ENCODE peak calls at places on chromosomes 7 and 10, in four cellular contexts. W is K562, H is GM12878, S is HepG2. X is an unnamed sample.

GRCh38 chr7:149598721-149599308 is 101.2 kb upstream of the ZNF746 start:
- DNase-seq in W (peak), H (no peak), S (peak), X (peak)

GRCh38 chr7:123770378-123770777 is 21.6 kb upstream of the WASL start:
- DNase-seq in W (no peak), H (no peak), S (peak), X (no peak)

GRCh38 chr10:97517778-97518561 is 19.2 kb downstream of the UBTD1 start:
- DNase-seq in W (no peak), H (no peak), S (no peak), X (no peak)

GRCh38 chr10:43427166-43427825 is 9.6 kb upstream of the ZNF487 start:
- DNase-seq in W (no peak), H (no peak), S (no peak), X (no peak)

GRCh38 chr7:115008465-115009114 is 86.7 kb downstream of the MDFIC start:
- DNase-seq in W (no peak), H (no peak), S (no peak), X (no peak)

GRCh38 chr10:124149681-124150080 is 56.3 kb upstream of the CHST15 start:
- DNase-seq in W (no peak), H (peak), S (no peak), X (no peak)

GRCh38 chr10:81600185-81600584 is 274.8 kb upstream of the NRG3 start:
- DNase-seq in W (no peak), H (no peak), S (no peak), X (no peak)

GRCh38 chr7:140539466-140539865 is 60.2 kb upstream of the MKRN1 start:
- DNase-seq in W (no peak), H (no peak), S (no peak), X (no peak)

GRCh38 chr10:60871215-60871614 is 72.8 kb downstream of the RHOBTB1 start:
- DNase-seq in W (no peak), H (no peak), S (no peak), X (no peak)

GRCh38 chr7:112420236-112420945 is 29.9 kb upstream of the IFRD1 start:
- DNase-seq in W (no peak), H (no peak), S (peak), X (no peak)

GRCh38 chr7:116101709-116102108 is 71.1 kb upstream of the TFEC start:
- DNase-seq in W (no peak), H (no peak), S (no peak), X (no peak)

GRCh38 chr10:46247808-46248569 is 38.8 kb upstream of the ANTXRL start:
- DNase-seq in W (peak), H (no peak), S (no peak), X (no peak)

GRCh38 chr10:124657806-124658205 is 86.4 kb downstream of the FAM53B start:
- DNase-seq in W (no peak), H (peak), S (no peak), X (no peak)

GRCh38 chr7:157702311-157703023 is 365.7 kb downstream of the DNAJB6 start:
- DNase-seq in W (no peak), H (no peak), S (no peak), X (no peak)

GRCh38 chr10:44173558-44173894 is 211.4 kb downstream of the CXCL12 start:
- DNase-seq in W (no peak), H (no peak), S (no peak), X (no peak)

GRCh38 chr7:133064082-133064825 is 17.6 kb downstream of the CHCHD3 start:
- DNase-seq in W (no peak), H (no peak), S (no peak), X (no peak)

GRCh38 chr10:79060641-79061255 is 8.0 kb upstream of the ZMIZ1 start:
- DNase-seq in W (no peak), H (no peak), S (no peak), X (no peak)

GRCh38 chr10:122344741-122345258 is 29.7 kb upstream of the PLEKHA1 start:
- DNase-seq in W (no peak), H (no peak), S (peak), X (no peak)

GRCh38 chr7:17142831-17143541 is 155.5 kb upstream of the AHR start:
- DNase-seq in W (no peak), H (no peak), S (peak), X (no peak)

GRCh38 chr10:70227548-70228320 is 5.5 kb downstream of the PPA1 start:
- DNase-seq in W (no peak), H (no peak), S (peak), X (no peak)
- TF ChIP-seq FOXK2 in W (no peak), H (no peak), S (no peak), X (no peak)

GRCh38 chr7:144786079-144786478 is 49.8 kb downstream of the TPK1 start:
- DNase-seq in W (no peak), H (no peak), S (no peak), X (no peak)

GRCh38 chr7:144785491-144785890 is 50.4 kb downstream of the TPK1 start:
- DNase-seq in W (no peak), H (no peak), S (no peak), X (no peak)

GRCh38 chr7:144784943-144785342 is 50.9 kb downstream of the TPK1 start:
- DNase-seq in W (no peak), H (no peak), S (no peak), X (no peak)

GRCh38 chr7:144787127-144787526 is 48.7 kb downstream of the TPK1 start:
- DNase-seq in W (no peak), H (no peak), S (no peak), X (no peak)

DNA sequence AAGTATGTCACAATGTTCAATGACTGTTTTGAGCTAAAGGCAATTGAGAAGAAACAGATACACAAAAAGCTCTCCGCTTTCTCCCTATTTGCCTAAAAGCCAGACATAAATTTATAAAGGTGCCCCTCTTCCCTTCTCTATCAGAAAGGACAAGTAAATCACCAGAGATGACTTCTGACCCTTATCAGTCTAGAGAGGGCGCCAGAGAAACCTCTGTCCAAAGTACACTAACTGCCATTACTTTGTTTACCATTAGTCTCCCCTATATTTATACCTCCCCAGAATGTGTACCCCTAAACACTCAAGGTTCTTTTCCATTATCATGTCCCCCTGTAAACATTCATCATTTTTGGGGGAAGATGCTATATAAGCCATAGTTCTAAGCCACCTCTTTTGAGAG is 49.3 kb downstream of the TPK1 start:
- DNase-seq in W (peak), H (no peak), S (no peak), X (no peak)
- TF ChIP-seq TARDBP in W (no peak), H (no peak), S (no peak), X (no peak)

GRCh38 chr7:27211084-27211446 is 11.2 kb upstream of the HOXA13 start:
- DNase-seq in W (no peak), H (no peak), S (no peak), X (no peak)
- TF ChIP-seq FOXK2 in W (no peak), H (no peak), S (no peak), X (no peak)

DNA sequence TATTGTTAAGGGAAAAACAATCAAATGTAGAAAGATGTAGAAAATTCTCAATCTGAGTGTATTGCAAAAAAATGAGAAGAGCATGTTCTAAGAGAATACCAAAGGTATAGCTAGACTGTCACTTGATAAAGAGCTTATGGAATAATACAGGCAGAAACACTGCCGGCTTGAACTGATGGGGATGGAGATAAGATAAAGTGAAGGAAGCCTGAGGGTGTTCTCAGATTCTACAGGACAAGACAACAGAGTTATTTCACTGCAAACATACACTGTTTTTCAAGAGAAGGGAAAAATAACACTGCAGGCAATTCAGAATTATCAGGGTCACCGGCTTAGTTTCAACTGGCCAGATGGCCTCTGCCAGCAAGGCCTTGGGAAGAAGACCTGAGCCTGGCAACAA is 80.0 kb downstream of the ZNF716 start:
- DNase-seq in W (no peak), H (no peak), S (no peak), X (no peak)
- TF ChIP-seq TARDBP in W (no peak), H (no peak), S (no peak), X (no peak)

GRCh38 chr10:84543948-84544347 is 215.6 kb downstream of the CCSER2 start:
- DNase-seq in W (no peak), H (no peak), S (peak), X (no peak)
- TF ChIP-seq FOXK2 in W (no peak), H (no peak), S (no peak), X (no peak)